ENCODE peak calls at places on chromosomes 11 and 22, in five cellular contexts. P is heart left ventricle, G is psoas muscle, D is tibial nerve, O is thoracic aorta. L is an unnamed sample.

GRCh38 chr22:49132009-49132408 is 695.7 kb downstream of the BRD1 start:
- DNase-seq in P (no peak), G (no peak), D (no peak), O (no peak), L (no peak)

GRCh38 chr22:20606041-20606783 is 98.8 kb downstream of the MED15 start:
- DNase-seq in P (no peak), G (no peak), D (no peak), O (no peak), L (no peak)

GRCh38 chr11:45794169-45794568 is 10.8 kb upstream of the SLC35C1 start:
- DNase-seq in P (no peak), G (no peak), D (no peak), O (no peak), L (no peak)

GRCh38 chr11:64745219-64745522 is 1.2 kb upstream of the RASGRP2 start:
- DNase-seq in P (peak), G (peak), D (peak), O (no peak), L (no peak)

GRCh38 chr22:20647586-20648305 is 126.2 kb upstream of the SERPIND1 start:
- DNase-seq in P (peak), G (no peak), D (no peak), O (no peak), L (no peak)

GRCh38 chr11:126347751-126348628 is 7.5 kb upstream of the ST3GAL4 start:
- DNase-seq in P (no peak), G (no peak), D (no peak), O (no peak), L (no peak)

GRCh38 chr22:26679003-26679629 is 21.7 kb downstream of the MIAT start:
- DNase-seq in P (peak), G (peak), D (peak), O (peak), L (peak)

GRCh38 chr11:35103366-35104194 is 35.4 kb upstream of the CD44 start:
- DNase-seq in P (no peak), G (no peak), D (no peak), O (no peak), L (no peak)

GRCh38 chr11:84091212-84091986 is 805.2 kb upstream of the CCDC90B start:
- DNase-seq in P (no peak), G (no peak), D (no peak), O (no peak), L (no peak)

GRCh38 chr22:41367039-41367679 is 14.6 kb upstream of the TEF start:
- DNase-seq in P (peak), G (peak), D (peak), O (peak), L (peak)

GRCh38 chr11:118099838-118100570 is 13.2 kb upstream of the SMIM35 start:
- DNase-seq in P (peak), G (no peak), D (no peak), O (no peak), L (peak)

GRCh38 chr22:43955883-43956286 is 643 bp downstream of the SAMM50 start:
- DNase-seq in P (no peak), G (no peak), D (no peak), O (no peak), L (no peak)

GRCh38 chr11:26974068-26974790 is 19.7 kb upstream of the FIBIN start:
- DNase-seq in P (no peak), G (no peak), D (no peak), O (no peak), L (no peak)

GRCh38 chr11:11577932-11578331 is 43.9 kb downstream of the GALNT18 start:
- DNase-seq in P (no peak), G (no peak), D (no peak), O (no peak), L (no peak)
- H3K27ac ChIP-seq in P (peak), G (no peak), D (no peak), O (no peak), L (no peak)

GRCh38 chr11:70549796-70550195 is 151.5 kb downstream of the CTTN start:
- DNase-seq in P (no peak), G (peak), D (no peak), O (no peak), L (no peak)

GRCh38 chr11:70549386-70549785 is 151.1 kb downstream of the CTTN start:
- DNase-seq in P (no peak), G (peak), D (no peak), O (no peak), L (no peak)

GRCh38 chr11:70551323-70552166 is 153.2 kb downstream of the CTTN start:
- DNase-seq in P (no peak), G (peak), D (no peak), O (no peak), L (no peak)

GRCh38 chr11:70552167-70552435 is 153.8 kb downstream of the CTTN start:
- DNase-seq in P (no peak), G (peak), D (no peak), O (no peak), L (no peak)

DNA sequence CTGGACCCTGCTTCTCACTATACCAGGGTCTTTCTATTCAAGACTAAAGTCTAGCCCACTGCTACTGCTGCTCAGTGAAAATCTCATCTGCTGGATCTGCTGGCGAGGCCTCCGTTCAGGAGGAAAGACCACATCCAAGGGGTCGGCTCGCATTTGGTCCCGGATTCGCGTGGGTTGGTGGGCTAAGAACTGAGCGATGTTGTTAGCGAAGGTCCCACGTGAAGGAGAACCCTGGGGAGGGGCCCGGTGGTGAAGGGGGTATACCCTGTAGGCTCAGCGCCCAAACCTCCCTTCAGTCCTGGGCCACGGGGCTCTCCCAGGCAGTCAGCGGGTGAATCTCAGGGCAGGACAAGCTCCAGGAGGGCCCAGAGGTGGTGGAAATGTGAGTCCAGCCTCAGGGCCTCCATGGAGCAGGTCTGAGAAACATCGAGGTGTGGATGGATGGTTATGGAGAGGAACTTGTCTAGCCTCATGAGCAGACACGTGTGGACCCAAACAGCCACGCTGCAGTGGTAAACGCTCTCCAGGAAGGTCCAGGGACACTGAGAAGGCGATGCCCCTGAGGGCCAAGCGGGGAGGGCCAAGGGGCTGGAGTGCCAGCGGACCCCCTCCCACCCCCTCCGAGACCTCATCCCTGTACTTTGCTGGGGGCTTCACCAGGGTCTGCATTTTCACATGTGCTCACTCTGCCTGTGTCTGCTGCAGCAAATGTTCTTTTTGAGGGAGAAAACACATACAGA is 152.3 kb downstream of the CTTN start:
- DNase-seq in P (no peak), G (peak), D (no peak), O (no peak), L (no peak)
- H3K4me3 ChIP-seq in P (no peak), G (no peak), D (no peak), O (no peak), L (no peak)

GRCh38 chr11:111423250-111423615 is 44.2 kb upstream of the POU2AF1 start:
- DNase-seq in P (no peak), G (no peak), D (no peak), O (no peak), L (no peak)
- TF ChIP-seq CTCF in P (no peak), G (no peak), D (no peak), O (no peak), L (no peak)

DNA sequence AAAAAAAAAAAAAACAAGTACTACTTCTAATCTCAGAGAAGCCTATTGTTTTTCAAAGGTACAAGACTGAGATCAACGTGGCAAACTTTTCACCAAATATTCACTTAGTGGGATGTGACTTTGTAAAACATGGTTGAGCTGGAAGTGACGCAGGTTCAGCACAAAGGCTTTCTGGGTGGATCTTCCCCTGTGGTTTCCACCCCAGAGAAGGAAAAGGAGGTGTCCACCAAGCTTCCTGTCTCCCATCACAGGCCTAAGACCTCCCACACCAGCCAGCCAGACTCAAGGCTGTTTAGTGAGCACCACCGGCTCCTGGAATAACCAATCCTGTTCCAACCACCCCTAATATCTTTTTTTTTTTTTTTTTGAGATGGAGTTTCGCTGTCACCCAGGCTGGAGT is 5.7 kb downstream of the TMEM184B start:
- DNase-seq in P (peak), G (no peak), D (no peak), O (no peak), L (no peak)
- H3K27ac ChIP-seq in P (peak), G (peak), D (no peak), O (peak), L (peak)

DNA sequence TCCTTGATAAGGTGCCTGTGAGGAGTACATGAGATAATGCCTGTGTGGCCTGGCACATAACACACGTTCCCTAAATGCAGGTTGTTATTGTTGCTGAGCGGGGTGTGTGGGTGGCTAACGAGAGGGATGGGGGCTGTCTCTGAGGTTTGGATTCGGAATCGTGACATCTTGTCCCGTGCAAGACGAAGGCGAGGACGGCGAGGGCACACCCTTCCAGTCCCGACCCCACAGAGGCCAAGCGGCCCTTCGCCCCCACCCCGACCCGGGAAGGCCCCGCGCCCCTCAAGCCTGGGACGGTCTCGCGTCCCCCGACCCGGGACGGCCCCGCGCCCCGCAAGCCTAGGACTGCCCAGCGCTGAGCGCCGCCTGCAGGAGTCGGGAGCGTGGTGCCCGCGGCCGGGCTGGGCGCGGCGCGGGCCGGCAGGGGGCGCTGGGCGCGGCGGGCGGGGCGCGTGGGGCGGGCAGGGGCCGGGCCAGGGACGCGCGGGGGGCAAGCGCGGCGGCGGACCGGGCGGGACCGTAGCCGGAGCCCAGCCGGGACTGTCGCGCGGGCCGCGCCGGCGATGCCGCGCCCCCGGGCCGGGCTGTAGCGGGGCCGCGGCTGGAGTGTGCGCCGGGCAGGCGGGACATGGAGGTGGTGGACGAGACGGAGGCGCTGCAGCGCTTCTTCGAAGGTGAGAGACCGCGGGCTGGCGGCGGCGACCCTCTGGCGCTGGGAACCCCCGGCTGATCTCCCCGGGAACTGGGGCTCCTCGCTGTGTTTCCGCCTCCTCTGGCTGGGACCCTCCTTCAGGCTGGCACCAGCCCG is at the start of gene MYRF:
- DNase-seq in P (peak), G (peak), D (no peak), O (no peak), L (peak)
- H3K4me3 ChIP-seq in P (peak), G (peak), D (peak), O (peak), L (peak)

DNA sequence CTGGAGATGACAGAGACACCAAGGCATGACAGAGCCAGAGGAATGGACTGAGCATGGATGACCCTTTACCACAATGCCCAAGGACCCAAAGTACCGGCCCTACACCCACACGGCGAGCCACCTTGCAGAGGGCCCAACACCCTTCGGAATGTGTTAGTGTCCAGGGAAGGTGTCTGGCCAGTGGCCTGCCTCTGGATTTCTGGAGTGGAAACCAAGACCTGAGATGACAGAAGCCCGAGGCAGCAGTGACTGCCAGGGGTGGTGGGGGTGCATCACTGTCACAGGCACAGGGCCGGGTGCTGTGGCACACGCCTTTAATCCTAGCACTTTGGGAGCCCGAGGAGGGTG is 28.7 kb downstream of the PDGFB start:
- DNase-seq in P (peak), G (no peak), D (no peak), O (no peak), L (no peak)
- TF ChIP-seq CTCF in P (no peak), G (no peak), D (no peak), O (no peak), L (no peak)

GRCh38 chr22:25149014-25149413 is 50.6 kb upstream of the CRYBB3 start:
- DNase-seq in P (no peak), G (no peak), D (no peak), O (no peak), L (no peak)

GRCh38 chr22:25148149-25148691 is 51.4 kb upstream of the CRYBB3 start:
- DNase-seq in P (no peak), G (no peak), D (no peak), O (no peak), L (no peak)

GRCh38 chr22:25144522-25144921 is 55.1 kb upstream of the CRYBB3 start:
- DNase-seq in P (no peak), G (no peak), D (no peak), O (no peak), L (no peak)

GRCh38 chr22:25146311-25146710 is 53.3 kb upstream of the CRYBB3 start:
- DNase-seq in P (no peak), G (no peak), D (no peak), O (no peak), L (no peak)

GRCh38 chr22:25146906-25147754 is 52.5 kb upstream of the CRYBB3 start:
- DNase-seq in P (no peak), G (no peak), D (no peak), O (no peak), L (no peak)
- H3K27ac ChIP-seq in P (no peak), G (no peak), D (no peak), O (no peak), L (no peak)